ENCODE peak calls at places on chromosomes 16 and 17, in six cellular contexts. One of them, this sample, is unnamed.

GRCh38 chr17:82458885-82459424 is 414 bp downstream of the NARF start:
- DNase-seq in HL-60: peak; percentile 28
- DNase-seq in GM12891: no peak
- DNase-seq in GM23338: peak; percentile 52
- DNase-seq in stomach: peak; percentile 36
- DNase-seq in vagina: no peak
- DNase-seq in this sample: no peak

GRCh38 chr17:36755586-36755985 is 154.2 kb downstream of the MRM1 start:
- DNase-seq in stomach: no peak
- DNase-seq in vagina: no peak
- DNase-seq in GM23338: peak; percentile 85
- DNase-seq in HL-60: peak; percentile 8
- DNase-seq in GM12891: no peak
- DNase-seq in this sample: no peak

GRCh38 chr16:86042996-86043725 is 144.2 kb downstream of the IRF8 start:
- DNase-seq in HL-60: no peak
- DNase-seq in GM12891: no peak
- DNase-seq in GM23338: no peak
- DNase-seq in stomach: no peak
- DNase-seq in vagina: no peak
- DNase-seq in this sample: no peak

GRCh38 chr17:83062818-83063671 is 16.4 kb upstream of the METRNL start:
- DNase-seq in GM23338: no peak
- DNase-seq in vagina: no peak
- DNase-seq in GM12891: no peak
- DNase-seq in stomach: peak; percentile 20
- DNase-seq in HL-60: no peak
- DNase-seq in this sample: peak; percentile 19

GRCh38 chr16:84607694-84608093 is 10.2 kb downstream of the COTL1 start:
- DNase-seq in vagina: no peak
- DNase-seq in GM23338: no peak
- DNase-seq in HL-60: peak; percentile 85
- DNase-seq in stomach: no peak
- DNase-seq in GM12891: no peak
- DNase-seq in this sample: no peak

GRCh38 chr17:79623786-79624657 is 13.2 kb upstream of the RBFOX3 start:
- DNase-seq in HL-60: no peak
- DNase-seq in GM12891: no peak
- DNase-seq in vagina: peak; percentile 95
- DNase-seq in GM23338: no peak
- DNase-seq in stomach: no peak
- DNase-seq in this sample: peak; percentile 30

GRCh38 chr17:17675416-17675815 is 5.8 kb upstream of the RAI1 start:
- DNase-seq in GM23338: no peak
- DNase-seq in GM12891: no peak
- DNase-seq in HL-60: no peak
- DNase-seq in vagina: no peak
- DNase-seq in stomach: no peak
- DNase-seq in this sample: no peak

GRCh38 chr17:19943026-19943425 is 34.6 kb downstream of the AKAP10 start:
- DNase-seq in vagina: no peak
- DNase-seq in HL-60: no peak
- DNase-seq in GM12891: no peak
- DNase-seq in stomach: no peak
- DNase-seq in GM23338: peak; percentile 50
- DNase-seq in this sample: no peak

GRCh38 chr17:59561042-59561441 is 4.4 kb upstream of the DHX40 start:
- DNase-seq in HL-60: peak; percentile 81
- DNase-seq in GM12891: no peak
- DNase-seq in stomach: no peak
- DNase-seq in vagina: no peak
- DNase-seq in GM23338: peak; percentile 76
- DNase-seq in this sample: no peak

GRCh38 chr17:11308550-11308949 is 67.5 kb downstream of the SHISA6 start:
- DNase-seq in HL-60: no peak
- DNase-seq in GM12891: no peak
- DNase-seq in GM23338: no peak
- DNase-seq in stomach: no peak
- DNase-seq in vagina: no peak
- DNase-seq in this sample: no peak

GRCh38 chr17:74296548-74296936 is 22.5 kb downstream of the DNAI2 start:
- DNase-seq in stomach: peak; percentile 52
- DNase-seq in GM12891: no peak
- DNase-seq in HL-60: peak; percentile 60
- DNase-seq in GM23338: peak; percentile 81
- DNase-seq in vagina: no peak
- DNase-seq in this sample: no peak

GRCh38 chr17:71793550-71793949 is 327.3 kb upstream of the SOX9 start:
- DNase-seq in GM23338: no peak
- DNase-seq in vagina: no peak
- DNase-seq in HL-60: no peak
- DNase-seq in stomach: no peak
- DNase-seq in GM12891: no peak
- DNase-seq in this sample: no peak

GRCh38 chr16:88967800-88968588 is 9.0 kb downstream of the CBFA2T3 start:
- DNase-seq in stomach: no peak
- DNase-seq in GM12891: peak; percentile 79
- DNase-seq in HL-60: no peak
- DNase-seq in vagina: no peak
- DNase-seq in GM23338: no peak
- DNase-seq in this sample: no peak

GRCh38 chr16:72355561-72355960 is 183.6 kb upstream of the PMFBP1 start:
- DNase-seq in HL-60: no peak
- DNase-seq in GM23338: no peak
- DNase-seq in stomach: no peak
- DNase-seq in GM12891: no peak
- DNase-seq in vagina: no peak
- DNase-seq in this sample: no peak

GRCh38 chr17:81310963-81311550 is 15.9 kb upstream of the SLC38A10 start:
- DNase-seq in HL-60: no peak
- DNase-seq in stomach: no peak
- DNase-seq in GM23338: no peak
- DNase-seq in GM12891: no peak
- DNase-seq in vagina: no peak
- DNase-seq in this sample: no peak

GRCh38 chr16:81838794-81839193 is 59.7 kb downstream of the PLCG2 start:
- DNase-seq in stomach: no peak
- DNase-seq in HL-60: no peak
- DNase-seq in vagina: no peak
- DNase-seq in GM23338: no peak
- DNase-seq in GM12891: no peak
- DNase-seq in this sample: no peak

GRCh38 chr17:48575066-48575582 is 3.0 kb downstream of the HOXB4 start:
- DNase-seq in GM23338: no peak
- DNase-seq in vagina: no peak
- DNase-seq in HL-60: no peak
- DNase-seq in stomach: no peak
- DNase-seq in GM12891: no peak
- DNase-seq in this sample: no peak

GRCh38 chr16:71903608-71904007 is 8.3 kb downstream of the IST1 start:
- DNase-seq in vagina: no peak
- DNase-seq in GM23338: no peak
- DNase-seq in HL-60: no peak
- DNase-seq in stomach: no peak
- DNase-seq in GM12891: no peak
- DNase-seq in this sample: no peak

GRCh38 chr16:48918520-48919258 is 308.7 kb upstream of the N4BP1 start:
- DNase-seq in HL-60: no peak
- DNase-seq in vagina: no peak
- DNase-seq in GM23338: peak; percentile 37
- DNase-seq in stomach: no peak
- DNase-seq in GM12891: no peak
- DNase-seq in this sample: no peak

GRCh38 chr17:73188011-73188410 is 4.8 kb upstream of the COG1 start:
- DNase-seq in GM23338: no peak
- DNase-seq in GM12891: no peak
- DNase-seq in HL-60: no peak
- DNase-seq in vagina: no peak
- DNase-seq in stomach: no peak
- DNase-seq in this sample: no peak

GRCh38 chr17:57986841-57987581 is 1.0 kb downstream of the VEZF1 start:
- DNase-seq in GM12891: no peak
- DNase-seq in vagina: no peak
- DNase-seq in GM23338: peak; percentile 62
- DNase-seq in stomach: peak; percentile 46
- DNase-seq in HL-60: no peak
- DNase-seq in this sample: no peak

GRCh38 chr17:79237448-79238053 is 162.9 kb downstream of the ENGASE start:
- DNase-seq in HL-60: no peak
- DNase-seq in GM23338: no peak
- DNase-seq in GM12891: no peak
- DNase-seq in stomach: no peak
- DNase-seq in vagina: no peak
- DNase-seq in this sample: no peak

GRCh38 chr16:29898786-29899515 is 399 bp downstream of the SEZ6L2 start:
- DNase-seq in stomach: peak; percentile 71
- DNase-seq in GM12891: no peak
- DNase-seq in GM23338: peak; percentile 86
- DNase-seq in vagina: no peak
- DNase-seq in HL-60: no peak
- DNase-seq in this sample: no peak

GRCh38 chr17:8502100-8502499 is 66.4 kb downstream of the NDEL1 start:
- DNase-seq in vagina: no peak
- DNase-seq in HL-60: no peak
- DNase-seq in stomach: no peak
- DNase-seq in GM12891: no peak
- DNase-seq in GM23338: no peak
- DNase-seq in this sample: no peak

GRCh38 chr16:72124761-72125634 is 31.4 kb downstream of the DHX38 start:
- DNase-seq in HL-60: peak; percentile 74
- DNase-seq in GM23338: peak; percentile 85
- DNase-seq in stomach: peak; percentile 68
- DNase-seq in GM12891: peak; percentile 64
- DNase-seq in vagina: peak; percentile 84
- DNase-seq in this sample: peak; percentile 67

GRCh38 chr17:48637323-48638260 is 11.4 kb upstream of the HOXB9 start:
- DNase-seq in GM23338: peak; percentile 1
- DNase-seq in stomach: no peak
- DNase-seq in GM12891: no peak
- DNase-seq in HL-60: no peak
- DNase-seq in vagina: no peak
- DNase-seq in this sample: no peak

GRCh38 chr16:8550728-8551387 is 39.5 kb downstream of the TMEM114 start:
- DNase-seq in GM23338: no peak
- DNase-seq in vagina: no peak
- DNase-seq in HL-60: no peak
- DNase-seq in stomach: peak; percentile 10
- DNase-seq in GM12891: no peak
- DNase-seq in this sample: no peak

GRCh38 chr17:4934173-4934979 is 2.3 kb downstream of the GP1BA start:
- DNase-seq in GM23338: peak; percentile 70
- DNase-seq in vagina: no peak
- DNase-seq in HL-60: peak; percentile 57
- DNase-seq in stomach: peak; percentile 69
- DNase-seq in GM12891: no peak
- DNase-seq in this sample: peak; percentile 69
- TF ChIP-seq POLR2AphosphoS5 in GM23338: peak; percentile 42
- TF ChIP-seq POLR2AphosphoS5 in vagina: no peak
- TF ChIP-seq POLR2AphosphoS5 in HL-60: peak; percentile 63
- TF ChIP-seq POLR2AphosphoS5 in stomach: peak; percentile 20
- TF ChIP-seq POLR2AphosphoS5 in GM12891: peak; percentile 21
- TF ChIP-seq POLR2AphosphoS5 in this sample: no peak

DNA sequence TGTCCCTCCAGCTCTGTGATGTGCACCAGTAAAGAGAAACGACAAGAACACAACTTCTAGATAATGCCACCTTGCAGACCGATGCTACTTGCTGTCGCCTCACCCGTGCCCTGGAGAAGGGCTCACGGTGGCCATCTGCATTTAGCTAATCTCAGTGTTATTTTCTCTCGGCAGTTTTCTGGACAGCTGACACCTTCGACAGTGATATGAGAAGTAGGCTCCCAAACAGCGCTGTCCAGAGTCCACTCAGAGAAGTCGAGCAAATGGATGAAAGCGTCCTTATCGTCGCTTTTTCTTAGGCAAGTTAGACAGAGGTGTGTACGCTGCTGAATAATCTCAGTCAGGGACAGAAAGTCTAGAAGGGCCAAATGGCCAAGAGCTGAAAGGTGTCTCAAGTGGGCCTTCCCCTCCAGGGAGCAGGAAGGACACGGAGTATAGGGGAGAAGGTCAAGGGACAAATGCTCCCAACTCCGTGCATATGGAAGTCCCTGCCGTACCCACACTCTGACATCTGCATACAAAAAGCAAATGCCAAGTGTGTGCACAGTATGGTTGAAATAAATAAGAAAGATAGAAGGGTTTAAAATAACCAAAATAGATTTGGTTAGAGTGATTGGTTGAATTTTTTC is 42.4 kb upstream of the MYOCD start:
- DNase-seq in HL-60: no peak
- DNase-seq in GM12891: no peak
- DNase-seq in stomach: no peak
- DNase-seq in vagina: no peak
- DNase-seq in GM23338: no peak
- DNase-seq in this sample: no peak
- TF ChIP-seq POLR2AphosphoS5 in HL-60: no peak
- TF ChIP-seq POLR2AphosphoS5 in GM12891: no peak
- TF ChIP-seq POLR2AphosphoS5 in stomach: no peak
- TF ChIP-seq POLR2AphosphoS5 in vagina: no peak
- TF ChIP-seq POLR2AphosphoS5 in GM23338: no peak
- TF ChIP-seq POLR2AphosphoS5 in this sample: no peak

GRCh38 chr17:16439867-16440351 is 24.5 kb downstream of the TRPV2 start:
- DNase-seq in GM12891: no peak
- DNase-seq in HL-60: peak; percentile 52
- DNase-seq in GM23338: no peak
- DNase-seq in stomach: no peak
- DNase-seq in vagina: no peak
- DNase-seq in this sample: no peak
- TF ChIP-seq POLR2AphosphoS5 in GM12891: peak; percentile 52
- TF ChIP-seq POLR2AphosphoS5 in HL-60: peak; percentile 63
- TF ChIP-seq POLR2AphosphoS5 in GM23338: peak; percentile 9
- TF ChIP-seq POLR2AphosphoS5 in stomach: peak; percentile 28
- TF ChIP-seq POLR2AphosphoS5 in vagina: no peak
- TF ChIP-seq POLR2AphosphoS5 in this sample: no peak

DNA sequence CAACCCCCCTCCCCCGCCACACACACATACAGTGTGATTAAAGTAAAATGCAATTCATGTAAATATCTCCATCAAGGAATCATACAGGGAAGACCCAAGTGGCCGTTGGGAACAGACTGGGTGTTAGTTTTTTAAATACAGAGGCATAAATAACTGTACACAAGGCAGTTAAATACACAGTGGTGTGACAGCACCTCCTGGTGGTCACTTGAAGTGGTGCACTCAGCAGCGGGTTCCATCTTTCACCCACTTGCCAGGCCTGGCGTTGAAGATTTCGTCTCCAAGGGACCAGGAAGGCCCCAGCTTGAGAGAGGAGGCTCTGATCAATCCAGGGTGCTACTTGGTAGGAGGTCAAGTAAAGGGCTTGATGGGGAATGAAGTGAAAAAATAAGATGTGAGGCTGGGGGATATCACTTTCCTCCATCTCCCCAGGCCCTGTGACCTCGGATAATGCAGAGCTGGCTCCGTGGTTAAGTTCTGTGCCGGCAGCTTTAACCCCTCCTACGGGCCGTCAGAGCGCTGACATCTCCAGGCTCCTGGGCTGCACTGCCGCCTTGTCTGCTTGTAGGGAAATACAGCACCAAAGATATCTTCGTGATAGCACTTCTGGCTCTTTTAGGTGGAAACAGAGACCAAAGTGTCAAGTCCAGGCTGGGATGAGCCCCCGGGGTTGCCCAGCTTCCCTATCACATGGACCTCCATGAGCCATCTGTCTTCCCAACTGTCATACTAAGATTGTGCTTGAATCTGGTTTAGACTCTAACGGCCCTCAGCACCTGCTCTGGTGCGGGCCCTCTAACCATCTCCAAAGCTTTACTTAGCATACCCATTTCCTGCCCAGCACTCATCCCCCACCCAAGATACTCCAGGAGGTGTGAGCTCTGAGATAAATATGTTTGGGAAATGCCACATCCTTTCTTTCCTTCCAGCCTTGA is 20.7 kb downstream of the LGALS9 start:
- DNase-seq in HL-60: peak; percentile 65
- DNase-seq in GM23338: peak; percentile 63
- DNase-seq in stomach: peak; percentile 77
- DNase-seq in GM12891: no peak
- DNase-seq in vagina: no peak
- DNase-seq in this sample: peak; percentile 41
- TF ChIP-seq POLR2AphosphoS5 in HL-60: no peak
- TF ChIP-seq POLR2AphosphoS5 in GM23338: no peak
- TF ChIP-seq POLR2AphosphoS5 in stomach: peak; percentile 15
- TF ChIP-seq POLR2AphosphoS5 in GM12891: no peak
- TF ChIP-seq POLR2AphosphoS5 in vagina: no peak
- TF ChIP-seq POLR2AphosphoS5 in this sample: no peak